ENCODE peak calls at places on chromosomes 3 and 15, in six cellular contexts. Q, E, L, B, Y and U are unnamed samples.

GRCh38 chr3:11240496-11240895 is 31.7 kb upstream of the ATG7 start:
- DNase-seq in Q (no peak), E (no peak), L (no peak), B (no peak), Y (no peak), U (no peak)

GRCh38 chr15:25234831-25235230 is 204.0 kb downstream of the UBE3A start:
- DNase-seq in Q (no peak), E (no peak), L (no peak), B (no peak), Y (no peak), U (no peak)

GRCh38 chr3:1609416-1609815 is 489.2 kb upstream of the CNTN4 start:
- DNase-seq in Q (no peak), E (no peak), L (no peak), B (no peak), Y (no peak), U (no peak)

GRCh38 chr3:190001426-190001825 is 119.3 kb downstream of the P3H2 start:
- DNase-seq in Q (no peak), E (no peak), L (no peak), B (no peak), Y (no peak), U (no peak)

GRCh38 chr15:73373221-73373620 is 4.5 kb upstream of the HCN4 start:
- DNase-seq in Q (no peak), E (no peak), L (no peak), B (no peak), Y (no peak), U (no peak)

GRCh38 chr3:140341213-140341612 is 336.7 kb upstream of the TRIM42 start:
- DNase-seq in Q (peak), E (no peak), L (no peak), B (no peak), Y (peak), U (no peak)

GRCh38 chr3:149542375-149543312 is 68.1 kb downstream of the TM4SF4 start:
- DNase-seq in Q (no peak), E (no peak), L (peak), B (no peak), Y (no peak), U (no peak)

GRCh38 chr15:85415779-85416178 is 35.4 kb downstream of the AKAP13 start:
- DNase-seq in Q (no peak), E (no peak), L (peak), B (no peak), Y (no peak), U (no peak)

GRCh38 chr3:100268986-100269385 is 8.2 kb downstream of the TBC1D23 start:
- DNase-seq in Q (no peak), E (no peak), L (no peak), B (no peak), Y (no peak), U (no peak)

GRCh38 chr3:134487406-134487805 is 1.5 kb downstream of the CEP63 start:
- DNase-seq in Q (no peak), E (no peak), L (no peak), B (no peak), Y (no peak), U (no peak)

GRCh38 chr3:174356596-174356995 is 502.5 kb upstream of the NAALADL2 start:
- DNase-seq in Q (no peak), E (no peak), L (no peak), B (no peak), Y (no peak), U (no peak)

GRCh38 chr15:31150732-31151212 is 49.2 kb upstream of the TRPM1 start:
- DNase-seq in Q (no peak), E (no peak), L (no peak), B (no peak), Y (no peak), U (no peak)

GRCh38 chr3:10373686-10374261 is 52.9 kb upstream of the SEC13 start:
- DNase-seq in Q (no peak), E (no peak), L (peak), B (no peak), Y (no peak), U (no peak)

GRCh38 chr3:15498461-15499214 is 22.9 kb downstream of the COLQ start:
- DNase-seq in Q (no peak), E (no peak), L (no peak), B (no peak), Y (no peak), U (no peak)

GRCh38 chr15:89128320-89129122 is 40.3 kb downstream of the ABHD2 start:
- DNase-seq in Q (no peak), E (no peak), L (no peak), B (no peak), Y (no peak), U (no peak)

GRCh38 chr15:72758195-72758594 is 25.4 kb downstream of the ADPGK start:
- DNase-seq in Q (no peak), E (no peak), L (peak), B (no peak), Y (no peak), U (no peak)

GRCh38 chr15:26453914-26454313 is 319.0 kb downstream of the GABRB3 start:
- DNase-seq in Q (no peak), E (no peak), L (no peak), B (no peak), Y (no peak), U (no peak)

GRCh38 chr3:48564022-48564421 is 441 bp upstream of the UCN2 start:
- DNase-seq in Q (peak), E (peak), L (peak), B (peak), Y (no peak), U (peak)

GRCh38 chr3:130699765-130700164 is 46.9 kb downstream of the PIK3R4 start:
- DNase-seq in Q (no peak), E (no peak), L (peak), B (no peak), Y (no peak), U (no peak)

GRCh38 chr3:108342829-108343478 is 46.6 kb downstream of the HHLA2 start:
- DNase-seq in Q (no peak), E (no peak), L (no peak), B (no peak), Y (no peak), U (no peak)

GRCh38 chr3:162224736-162225135 is 728.1 kb downstream of the OTOL1 start:
- DNase-seq in Q (no peak), E (no peak), L (no peak), B (no peak), Y (no peak), U (no peak)

GRCh38 chr3:115401298-115401697 is 222.0 kb upstream of the GAP43 start:
- DNase-seq in Q (no peak), E (no peak), L (peak), B (no peak), Y (no peak), U (no peak)

GRCh38 chr3:42820746-42821051 is 11.5 kb downstream of the ACKR2 start:
- DNase-seq in Q (peak), E (no peak), L (no peak), B (no peak), Y (no peak), U (no peak)

GRCh38 chr3:40524571-40525285 is at the start of gene ZNF621:
- DNase-seq in Q (peak), E (peak), L (peak), B (peak), Y (peak), U (peak)

GRCh38 chr3:13484861-13485590 is 4.9 kb downstream of the HDAC11 start:
- DNase-seq in Q (peak), E (peak), L (peak), B (peak), Y (peak), U (peak)

GRCh38 chr15:34815836-34816235 is 20.5 kb upstream of the ACTC1 start:
- DNase-seq in Q (no peak), E (no peak), L (no peak), B (no peak), Y (no peak), U (no peak)

GRCh38 chr3:120429921-120430361 is 20.9 kb downstream of the FSTL1 start:
- DNase-seq in Q (no peak), E (no peak), L (no peak), B (no peak), Y (no peak), U (no peak)

GRCh38 chr15:85762039-85762755 is 32.5 kb downstream of the KLHL25 start:
- DNase-seq in Q (no peak), E (no peak), L (no peak), B (no peak), Y (no peak), U (no peak)

GRCh38 chr3:11477286-11477935 is 166.3 kb downstream of the VGLL4 start:
- DNase-seq in Q (no peak), E (no peak), L (peak), B (no peak), Y (no peak), U (peak)

GRCh38 chr3:107208100-107208499 is 169.1 kb upstream of the CCDC54 start:
- DNase-seq in Q (no peak), E (no peak), L (peak), B (no peak), Y (peak), U (peak)
- H3K4me3 ChIP-seq in Q (no peak), E (no peak), L (no peak), B (no peak), Y (no peak), U (no peak)

GRCh38 chr15:52997123-52997522 is 207.0 kb upstream of the ONECUT1 start:
- DNase-seq in Q (no peak), E (no peak), L (no peak), B (no peak), Y (no peak), U (no peak)

GRCh38 chr15:53000412-53000811 is 210.3 kb upstream of the ONECUT1 start:
- DNase-seq in Q (no peak), E (no peak), L (no peak), B (no peak), Y (no peak), U (no peak)
- TF ChIP-seq CTCF in Q (no peak), E (no peak), L (no peak), B (no peak), Y (no peak), U (no peak)

DNA sequence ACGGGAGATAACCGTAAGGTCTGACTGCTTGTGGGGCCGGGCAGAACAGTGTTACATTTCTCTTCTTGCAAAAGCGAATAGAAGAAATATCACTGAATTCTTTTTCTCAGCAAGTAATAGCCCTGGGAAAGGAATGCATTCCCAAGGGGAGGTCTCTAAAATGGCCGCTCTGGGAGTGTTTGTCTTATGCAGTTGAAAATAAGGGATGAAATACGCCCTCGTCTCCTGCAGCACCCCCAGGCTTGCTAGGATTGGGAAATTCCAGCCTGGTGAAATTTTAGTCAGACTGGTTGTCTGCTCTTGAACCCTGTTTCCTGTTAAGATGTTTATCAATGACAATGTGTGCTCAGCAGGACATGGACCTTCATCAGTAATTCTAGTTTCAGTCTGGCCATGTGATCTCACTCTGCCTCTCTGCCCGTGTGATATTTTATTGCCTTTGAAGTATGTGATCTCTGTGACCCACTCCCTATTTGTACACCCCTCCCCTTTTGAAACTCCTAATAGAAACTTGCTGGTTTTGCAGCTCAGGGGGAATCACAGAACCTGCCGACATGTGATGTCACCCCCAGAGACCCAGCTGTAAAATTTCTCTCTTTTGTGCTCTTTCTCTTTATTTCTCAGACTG is 715.6 kb downstream of the ROBO1 start:
- DNase-seq in Q (no peak), E (no peak), L (no peak), B (no peak), Y (no peak), U (no peak)
- TF ChIP-seq EP300 in Q (no peak), E (no peak), L (no peak), B (no peak), Y (no peak), U (no peak)

GRCh38 chr3:111539351-111540331 is 2.4 kb upstream of the CD96 start:
- DNase-seq in Q (peak), E (no peak), L (peak), B (peak), Y (peak), U (no peak)
- H3K4me3 ChIP-seq in Q (no peak), E (no peak), L (no peak), B (no peak), Y (no peak), U (no peak)

GRCh38 chr15:47409038-47409437 is 308.3 kb upstream of the SEMA6D start:
- DNase-seq in Q (no peak), E (no peak), L (no peak), B (no peak), Y (no peak), U (no peak)

GRCh38 chr15:47410243-47410642 is 307.1 kb upstream of the SEMA6D start:
- DNase-seq in Q (no peak), E (no peak), L (no peak), B (no peak), Y (no peak), U (no peak)

GRCh38 chr15:47409601-47410000 is 307.7 kb upstream of the SEMA6D start:
- DNase-seq in Q (no peak), E (no peak), L (no peak), B (no peak), Y (no peak), U (no peak)

GRCh38 chr15:47405768-47406167 is 311.5 kb upstream of the SEMA6D start:
- DNase-seq in Q (no peak), E (no peak), L (no peak), B (no peak), Y (no peak), U (no peak)

DNA sequence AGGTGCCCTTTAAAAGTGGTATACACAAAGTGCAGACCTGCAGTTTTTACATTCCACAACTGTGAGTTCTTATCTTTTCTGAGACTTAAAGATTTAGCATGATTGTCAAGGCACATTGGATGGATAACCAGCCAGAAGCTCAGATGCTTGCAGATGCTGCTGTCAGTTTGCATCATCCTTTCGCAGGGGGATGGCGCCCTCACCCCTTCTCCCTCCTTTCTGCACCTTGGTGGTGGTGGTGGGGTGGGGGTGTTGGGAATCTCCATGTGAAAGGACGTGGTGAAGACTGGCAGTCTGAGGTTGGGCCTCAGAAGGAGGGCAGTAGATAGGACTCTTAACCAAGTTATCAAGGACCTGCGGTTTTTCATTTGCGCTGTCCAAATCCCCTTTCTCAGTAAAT is 309.6 kb upstream of the SEMA6D start:
- DNase-seq in Q (no peak), E (no peak), L (no peak), B (no peak), Y (no peak), U (no peak)
- TF ChIP-seq CTCF in Q (no peak), E (no peak), L (no peak), B (no peak), Y (no peak), U (no peak)